ENCODE peak calls at places on chromosomes 1 and 21, in five cellular contexts. M is nephron progenitor cell, V is heart right ventricle, S is HS-5, T is astrocyte. G is an unnamed sample.

GRCh38 chr21:17711896-17712295 is 99.2 kb upstream of the BTG3 start:
- DNase-seq in S (no peak), T (no peak), V (no peak), M (no peak), G (no peak)

GRCh38 chr1:201732351-201732750 is 96.6 kb upstream of the IPO9 start:
- DNase-seq in S (no peak), V (no peak), M (no peak), T (peak), G (no peak)

GRCh38 chr1:179080866-179081695 is 789 bp upstream of the TOR3A start:
- DNase-seq in V (no peak), S (no peak), M (no peak), T (no peak), G (peak)

GRCh38 chr21:26939532-26940181 is 27.2 kb downstream of the ADAMTS5 start:
- DNase-seq in T (peak), V (peak), S (no peak), M (no peak), G (no peak)

GRCh38 chr1:98030976-98031375 is 110.1 kb upstream of the DPYD start:
- DNase-seq in V (no peak), T (no peak), S (no peak), M (no peak), G (no peak)

GRCh38 chr1:46616277-46617107 is at the start of gene MOB3C:
- DNase-seq in M (peak), S (peak), T (peak), V (peak), G (peak)

GRCh38 chr1:180911640-180912161 is 996 bp upstream of the KIAA1614 start:
- DNase-seq in S (no peak), V (no peak), T (no peak), M (no peak), G (peak)

GRCh38 chr1:22889213-22889827 is 83.3 kb downstream of the LACTBL1 start:
- DNase-seq in M (no peak), V (no peak), S (no peak), T (peak), G (peak)

GRCh38 chr1:12052997-12053686 is 10.0 kb upstream of the TNFRSF8 start:
- DNase-seq in V (peak), S (no peak), T (no peak), M (no peak), G (no peak)

GRCh38 chr1:172662464-172663109 is 3.7 kb downstream of the FASLG start:
- DNase-seq in M (no peak), V (no peak), T (peak), S (no peak), G (peak)

GRCh38 chr21:33412832-33413519 is 9.8 kb downstream of the IFNGR2 start:
- DNase-seq in T (no peak), S (no peak), V (no peak), M (no peak), G (peak)

GRCh38 chr1:159600894-159601293 is 13.3 kb downstream of the APCS start:
- DNase-seq in M (no peak), V (no peak), T (peak), S (no peak), G (no peak)

G was measured in left kidney.